ENCODE peak calls at places on chromosomes 12 and 14, in ten cellular contexts. S, N, V, I, C, G, O, D, A and X are unnamed samples.
A peak's percentile ranks its signal among the peaks of the same experiment; 100 is the strongest.

GRCh38 chr14:67167420-67168109 is 21.7 kb upstream of the GARIN2 start:
- DNase-seq in V (no peak), I (no peak), G (no peak), C (peak; percentile 54), O (no peak), N (no peak), S (no peak), D (no peak), A (no peak), X (no peak)

GRCh38 chr12:111791507-111791906 is 24.8 kb downstream of the ALDH2 start:
- DNase-seq in O (no peak), G (no peak), C (no peak), D (no peak), N (no peak), I (no peak), S (no peak), V (no peak), A (no peak), X (no peak)

GRCh38 chr14:70827366-70828151 is 18.2 kb upstream of the MAP3K9 start:
- DNase-seq in D (no peak), N (peak; percentile 93), V (no peak), C (no peak), S (no peak), G (peak; percentile 44), I (no peak), A (no peak), O (no peak), X (no peak)

GRCh38 chr12:131832393-131833231 is 4.4 kb downstream of the MMP17 start:
- DNase-seq in V (peak; percentile 52), S (no peak), C (no peak), D (no peak), G (peak; percentile 7), O (no peak), I (peak; percentile 62), A (no peak), N (no peak), X (no peak)

GRCh38 chr14:94307410-94307992 is 14.4 kb upstream of the SERPINA10 start:
- DNase-seq in D (no peak), G (peak; percentile 38), N (peak; percentile 28), V (no peak), S (no peak), A (no peak), C (peak; percentile 72), I (no peak), O (no peak), X (no peak)

GRCh38 chr12:99253068-99253467 is 394.5 kb upstream of the GARIN6 start:
- DNase-seq in O (no peak), V (no peak), N (no peak), I (no peak), D (no peak), G (no peak), S (no peak), C (peak; percentile 17), A (peak; percentile 36), X (no peak)

GRCh38 chr12:127635838-127636237 is 631.1 kb upstream of the TMEM132C start:
- DNase-seq in C (no peak), G (no peak), A (no peak), D (no peak), O (no peak), N (no peak), V (no peak), I (no peak), S (no peak), X (no peak)

GRCh38 chr14:20631821-20632389 is 9.6 kb downstream of the OR6S1 start:
- DNase-seq in S (peak; percentile 51), A (no peak), G (peak; percentile 83), V (no peak), N (peak; percentile 59), D (no peak), C (peak; percentile 68), I (peak; percentile 65), O (peak; percentile 78), X (no peak)

DNA sequence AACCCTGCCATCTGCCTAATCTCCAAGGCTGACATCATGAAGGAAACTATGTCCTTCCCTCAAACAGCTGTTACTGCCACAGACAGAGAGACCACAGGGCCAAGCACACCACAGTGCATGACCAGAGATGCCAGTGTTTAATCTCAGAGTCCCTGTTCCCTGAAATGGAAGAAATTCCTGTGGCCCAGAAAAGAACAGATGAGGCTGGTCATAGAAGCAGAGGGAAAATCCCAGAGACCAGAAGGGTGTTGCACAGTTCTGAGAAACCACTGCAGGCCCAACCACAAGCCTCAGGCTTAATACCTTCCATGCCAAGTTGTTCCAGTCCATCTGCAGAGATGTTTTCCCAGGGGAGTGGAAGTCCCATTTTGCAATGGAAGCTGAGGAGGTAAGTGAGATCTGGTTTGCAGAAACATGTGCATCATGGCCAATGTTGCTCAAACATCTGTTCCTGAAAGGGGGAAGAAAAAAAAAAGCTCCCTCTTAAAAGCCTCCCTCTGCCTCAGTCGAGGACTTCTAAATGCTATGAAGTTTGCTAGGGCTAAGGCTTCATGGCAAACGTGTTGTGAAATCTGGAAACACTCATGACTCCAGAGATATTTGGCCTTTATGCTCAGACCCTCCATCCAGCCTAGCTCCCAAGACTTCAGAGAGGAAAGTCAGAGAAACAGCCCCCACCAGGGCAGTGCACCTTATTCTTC is 98.6 kb downstream of the SCARB1 start:
- DNase-seq in A (no peak), V (peak; percentile 80), I (no peak), D (no peak), S (no peak), N (no peak), C (no peak), G (peak; percentile 43), O (peak; percentile 72), X (no peak)
- H3K27ac ChIP-seq in A (no peak overlapping the region), V (peak overlapping the region; percentile 69), I (peak overlapping the region; percentile 75), D (no peak overlapping the region), S (peak overlapping the region; percentile 55), N (peak overlapping the region; percentile 73), C (no peak overlapping the region), G (peak overlapping the region; percentile 70), O (no peak overlapping the region), X (peak overlapping the region; percentile 41)

DNA sequence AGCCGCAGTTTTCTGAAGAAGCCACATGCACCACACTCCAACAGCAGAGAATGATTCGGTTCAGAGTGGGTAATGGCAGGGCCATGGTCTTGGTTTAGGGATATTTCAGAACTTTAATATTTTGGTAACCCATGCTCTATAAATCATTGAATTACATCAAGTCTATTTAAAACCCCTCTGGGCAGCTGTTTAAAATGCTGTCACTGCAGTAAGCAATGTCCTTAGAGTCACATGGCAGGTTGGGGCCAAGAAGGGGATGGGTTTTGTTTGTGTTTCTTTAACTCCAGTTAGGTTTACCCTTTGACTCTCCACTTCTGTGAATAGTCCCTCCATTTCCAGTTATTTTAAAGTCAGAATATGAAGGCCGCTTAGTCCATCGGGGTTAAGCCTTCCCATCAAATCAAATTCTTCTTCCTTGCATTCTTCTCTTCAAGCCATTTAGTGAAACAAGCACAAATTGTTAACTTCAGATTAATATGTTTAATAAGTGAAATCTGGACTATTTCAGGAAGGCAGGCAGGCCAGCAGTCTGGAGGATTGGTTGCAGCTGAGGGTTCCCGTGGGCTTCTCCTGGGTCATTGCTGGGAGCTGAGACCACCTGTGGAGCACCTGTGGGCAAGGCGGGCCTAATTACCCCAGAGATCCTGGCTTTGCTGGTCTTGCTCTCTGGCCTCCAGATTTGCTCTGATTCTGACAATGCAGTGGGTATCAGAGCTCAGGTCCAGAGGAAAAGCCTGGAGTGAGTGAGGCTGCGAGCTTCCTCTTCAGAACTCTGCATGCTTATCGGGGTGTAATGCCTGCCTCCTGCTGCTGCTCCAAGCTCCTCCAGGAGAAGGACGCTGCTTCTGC is 94.1 kb downstream of the TMEM30B start:
- DNase-seq in G (no peak), V (no peak), I (no peak), S (no peak), O (no peak), D (no peak), N (no peak), A (no peak), C (no peak), X (no peak)
- H3K27ac ChIP-seq in G (no peak overlapping the region), V (no peak overlapping the region), I (no peak overlapping the region), S (no peak overlapping the region), O (no peak overlapping the region), D (no peak overlapping the region), N (no peak overlapping the region), A (no peak overlapping the region), C (no peak overlapping the region), X (no peak overlapping the region)

GRCh38 chr12:96197503-96198272 is 3.5 kb downstream of the ELK3 start:
- DNase-seq in S (no peak), A (no peak), V (peak; percentile 74), G (no peak), O (no peak), D (no peak), N (no peak), C (no peak), I (no peak), X (no peak)

GRCh38 chr12:96201272-96202227 is 7.4 kb downstream of the ELK3 start:
- DNase-seq in N (no peak), C (no peak), G (no peak), A (no peak), V (no peak), S (no peak), O (no peak), D (no peak), I (no peak), X (no peak)

GRCh38 chr12:96198970-96199369 is 4.8 kb downstream of the ELK3 start:
- DNase-seq in G (no peak), O (no peak), C (no peak), V (peak; percentile 69), A (no peak), D (no peak), I (no peak), N (no peak), S (no peak), X (no peak)

GRCh38 chr12:96196781-96197180 is 2.6 kb downstream of the ELK3 start:
- DNase-seq in D (no peak), O (no peak), A (no peak), V (no peak), G (no peak), C (no peak), S (no peak), N (no peak), I (no peak), X (no peak)

GRCh38 chr12:96199465-96199864 is 5.3 kb downstream of the ELK3 start:
- DNase-seq in C (no peak), A (no peak), G (no peak), N (no peak), I (no peak), V (no peak), S (no peak), O (no peak), D (no peak), X (no peak)
- H3K27ac ChIP-seq in C (no peak overlapping the region), A (peak overlapping the region; percentile 55), G (no peak overlapping the region), N (peak overlapping the region; percentile 62), I (no peak overlapping the region), V (no peak overlapping the region), S (no peak overlapping the region), O (no peak overlapping the region), D (peak overlapping the region; percentile 1), X (no peak overlapping the region)

DNA sequence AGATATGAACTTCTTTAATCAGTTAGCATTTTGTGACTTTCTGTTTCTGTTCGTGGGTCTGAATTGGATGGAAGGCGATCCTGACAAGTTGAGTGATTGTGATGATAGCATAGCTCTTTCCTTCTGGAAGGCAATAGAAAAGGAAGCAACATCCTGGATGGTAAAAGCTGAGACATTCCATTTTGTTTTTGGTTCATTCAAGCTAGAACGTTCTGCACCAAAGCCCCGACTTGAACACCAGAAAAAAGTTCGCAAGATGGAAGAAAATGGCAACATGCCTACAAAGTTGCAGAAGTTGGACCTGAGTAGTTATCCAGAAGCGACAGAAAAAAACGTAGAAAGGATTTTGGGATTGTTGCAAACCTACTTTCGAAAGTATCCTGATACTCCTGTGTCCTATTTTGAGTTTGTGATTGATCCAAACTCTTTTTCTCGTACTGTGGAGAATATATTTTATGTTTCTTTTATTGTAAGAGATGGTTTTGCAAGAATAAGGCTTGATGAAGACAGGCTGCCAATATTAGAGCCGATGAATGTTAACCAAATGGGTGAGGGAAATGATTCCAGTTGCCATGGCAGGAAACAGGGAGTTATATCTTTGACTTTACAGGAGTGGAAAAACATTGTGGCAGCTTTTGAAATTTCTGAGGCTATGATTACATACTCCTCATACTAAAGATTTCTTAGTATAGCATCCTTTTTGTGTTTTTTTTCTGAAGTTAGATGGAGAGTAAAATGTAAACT is 894 bp downstream of the EID3 start:
- DNase-seq in C (no peak), D (no peak), S (no peak), N (no peak), V (no peak), I (no peak), G (no peak), O (no peak), A (no peak), X (no peak)
- H3K27ac ChIP-seq in C (peak overlapping the region; percentile 51), D (peak overlapping the region; percentile 84), S (peak overlapping the region; percentile 82), N (peak overlapping the region; percentile 88), V (peak overlapping the region; percentile 63), I (no peak overlapping the region), G (no peak overlapping the region), O (no peak overlapping the region), A (no peak overlapping the region), X (no peak overlapping the region)